ENCODE peak calls at places on chromosomes 2 and 18, in eight cellular contexts. X, Q, I, Z, U, V, N and R are unnamed samples.

GRCh38 chr2:29314816-29315571 is 199.8 kb downstream of the CLIP4 start:
- DNase-seq in X (peak; percentile 40), Q (peak; percentile 23), I (peak; percentile 59), Z (peak; percentile 15), U (no peak), V (peak; percentile 30), N (peak; percentile 55), R (peak; percentile 79)

GRCh38 chr2:551621-552020 is 125.6 kb downstream of the TMEM18 start:
- DNase-seq in X (no peak), Q (no peak), I (no peak), Z (no peak), U (peak; percentile 32), V (no peak), N (peak; percentile 69), R (no peak)

GRCh38 chr2:74537140-74537539 is 7.4 kb downstream of the HTRA2 start:
- DNase-seq in X (no peak), Q (no peak), I (no peak), Z (no peak), U (no peak), V (peak; percentile 55), N (no peak), R (no peak)

GRCh38 chr2:216858312-216858711 is 1.6 kb downstream of the TNP1 start:
- DNase-seq in X (no peak), Q (no peak), I (no peak), Z (no peak), U (no peak), V (peak; percentile 70), N (no peak), R (no peak)

GRCh38 chr2:174009488-174010223 is 44.5 kb upstream of the SP3 start:
- DNase-seq in X (no peak), Q (no peak), I (no peak), Z (no peak), U (no peak), V (peak; percentile 77), N (no peak), R (no peak)

GRCh38 chr2:118122768-118123335 is 34.6 kb downstream of the INSIG2 start:
- DNase-seq in X (no peak), Q (no peak), I (peak; percentile 59), Z (no peak), U (no peak), V (peak; percentile 68), N (no peak), R (no peak)

GRCh38 chr2:61096438-61096837 is 30.8 kb downstream of the SANBR start:
- DNase-seq in X (no peak), Q (no peak), I (no peak), Z (no peak), U (no peak), V (no peak), N (no peak), R (no peak)

GRCh38 chr2:69164379-69164778 is 151.4 kb downstream of the ANTXR1 start:
- DNase-seq in X (peak; percentile 42), Q (no peak), I (no peak), Z (no peak), U (peak; percentile 82), V (peak; percentile 91), N (no peak), R (no peak)

GRCh38 chr2:218746470-218746795 is 35.5 kb upstream of the CYP27A1 start:
- DNase-seq in X (no peak), Q (no peak), I (no peak), Z (no peak), U (no peak), V (no peak), N (no peak), R (no peak)

GRCh38 chr2:108396845-108397244 is 19.1 kb downstream of the SULT1C4 start:
- DNase-seq in X (no peak), Q (peak; percentile 33), I (peak; percentile 67), Z (peak; percentile 73), U (no peak), V (peak; percentile 66), N (peak; percentile 13), R (peak; percentile 48)

GRCh38 chr2:26740890-26741302 is 23.2 kb upstream of the SLC35F6 start:
- DNase-seq in X (peak; percentile 46), Q (no peak), I (no peak), Z (peak; percentile 47), U (peak; percentile 12), V (peak; percentile 35), N (peak; percentile 51), R (peak; percentile 40)

GRCh38 chr18:9712130-9712577 is 4.1 kb downstream of the RAB31 start:
- DNase-seq in X (no peak), Q (no peak), I (no peak), Z (no peak), U (no peak), V (no peak), N (no peak), R (no peak)

GRCh38 chr2:143730155-143730949 is 601.1 kb downstream of the ARHGAP15 start:
- DNase-seq in X (no peak), Q (no peak), I (peak; percentile 77), Z (no peak), U (no peak), V (peak; percentile 67), N (no peak), R (no peak)

GRCh38 chr2:232463701-232464533 is 8.0 kb downstream of the ALPI start:
- DNase-seq in X (no peak), Q (no peak), I (no peak), Z (no peak), U (peak; percentile 5), V (no peak), N (no peak), R (no peak)

GRCh38 chr2:37000273-37000780 is 34.0 kb upstream of the STRN start:
- DNase-seq in X (peak; percentile 3), Q (no peak), I (peak; percentile 57), Z (no peak), U (no peak), V (peak; percentile 3), N (no peak), R (no peak)

GRCh38 chr2:154639997-154640396 is 58.5 kb upstream of the KCNJ3 start:
- DNase-seq in X (no peak), Q (no peak), I (no peak), Z (no peak), U (no peak), V (no peak), N (no peak), R (no peak)

GRCh38 chr2:154638768-154639167 is 59.7 kb upstream of the KCNJ3 start:
- DNase-seq in X (no peak), Q (no peak), I (no peak), Z (no peak), U (no peak), V (no peak), N (no peak), R (no peak)

GRCh38 chr2:154637426-154637825 is 61.1 kb upstream of the KCNJ3 start:
- DNase-seq in X (no peak), Q (no peak), I (no peak), Z (no peak), U (no peak), V (no peak), N (no peak), R (no peak)
- H3K4me2 ChIP-seq in X (no peak overlapping the region), Q (no peak overlapping the region), I (no peak overlapping the region), Z (no peak overlapping the region), U (no peak overlapping the region), V (no peak overlapping the region), N (no peak overlapping the region), R (no peak overlapping the region)

GRCh38 chr2:147468349-147468748 is 376.5 kb upstream of the ACVR2A start:
- DNase-seq in X (no peak), Q (no peak), I (no peak), Z (peak; percentile 2), U (no peak), V (no peak), N (no peak), R (no peak)

GRCh38 chr2:147473075-147473474 is 371.8 kb upstream of the ACVR2A start:
- DNase-seq in X (no peak), Q (no peak), I (no peak), Z (no peak), U (no peak), V (no peak), N (no peak), R (no peak)

GRCh38 chr2:147469471-147469870 is 375.4 kb upstream of the ACVR2A start:
- DNase-seq in X (no peak), Q (no peak), I (no peak), Z (peak; percentile 91), U (no peak), V (no peak), N (peak; percentile 87), R (no peak)

GRCh38 chr2:147468963-147469362 is 375.9 kb upstream of the ACVR2A start:
- DNase-seq in X (no peak), Q (no peak), I (no peak), Z (peak; percentile 28), U (no peak), V (no peak), N (no peak), R (no peak)

DNA sequence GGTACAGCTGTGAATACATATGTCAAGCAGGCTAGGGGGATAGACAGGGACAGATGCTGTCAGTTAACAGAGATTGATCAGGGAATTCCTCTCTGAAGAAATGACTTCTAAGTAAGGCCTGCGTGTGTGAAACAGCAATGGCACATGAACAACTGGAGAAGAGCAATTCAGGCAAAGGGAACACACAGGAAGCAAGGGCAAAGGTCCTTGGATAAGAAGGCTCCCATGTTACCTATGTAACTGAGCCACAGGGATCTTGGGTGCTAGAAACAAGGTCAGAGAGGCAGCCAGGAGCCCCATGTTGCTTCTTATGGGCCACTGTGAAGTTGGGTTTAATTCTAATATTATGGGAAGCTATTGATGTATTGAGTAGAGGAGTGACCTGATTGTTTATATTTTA is 373.7 kb upstream of the ACVR2A start:
- DNase-seq in X (no peak), Q (no peak), I (no peak), Z (no peak), U (no peak), V (no peak), N (no peak), R (no peak)
- TF ChIP-seq EZH2phosphoT487 in X (no peak), Q (no peak), I (no peak), Z (no peak), U (no peak), V (no peak), N (no peak), R (no peak)

DNA sequence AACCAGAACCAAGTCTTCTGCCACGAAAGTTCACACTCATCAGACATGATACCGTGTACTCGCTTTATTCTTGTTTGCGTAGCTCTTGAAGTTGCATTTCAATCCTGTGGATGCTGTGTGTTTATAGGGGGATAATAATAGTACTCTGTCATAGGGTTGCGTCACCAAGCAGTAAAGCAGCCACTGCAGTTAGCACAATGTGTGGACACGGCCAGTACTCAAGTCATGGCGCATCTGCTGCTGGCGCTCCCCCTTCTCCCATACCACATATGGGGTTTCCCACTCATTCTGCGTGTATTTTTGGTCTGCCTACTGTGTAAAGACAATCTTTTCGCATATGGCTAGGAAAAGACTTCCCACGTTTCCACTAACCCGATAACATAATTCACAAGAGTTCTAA is 2.1 kb upstream of the ZBTB14 start:
- DNase-seq in X (no peak), Q (no peak), I (no peak), Z (no peak), U (no peak), V (no peak), N (no peak), R (no peak)
- H3K4me2 ChIP-seq in X (peak overlapping the region; percentile 85), Q (no peak overlapping the region), I (no peak overlapping the region), Z (peak overlapping the region; percentile 89), U (no peak overlapping the region), V (no peak overlapping the region), N (no peak overlapping the region), R (peak overlapping the region; percentile 97)

DNA sequence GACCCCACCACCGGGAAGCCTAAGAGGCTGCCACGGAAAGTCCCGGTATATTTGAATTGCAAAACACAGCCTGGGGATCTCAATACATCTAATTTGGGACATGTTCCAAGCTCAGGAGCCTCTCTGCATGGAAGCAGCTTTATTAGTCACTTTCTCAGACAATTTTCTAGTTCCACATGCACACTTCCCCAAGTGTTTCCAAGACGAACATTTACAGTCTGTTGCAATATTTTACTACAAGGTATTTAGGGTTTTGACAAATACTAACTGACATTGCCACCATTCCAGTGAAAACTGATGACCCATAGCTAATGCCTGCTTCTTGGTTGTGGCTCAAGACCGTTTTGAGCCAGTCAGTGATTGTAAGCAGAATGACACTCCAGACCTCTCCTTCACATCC is 145.3 kb downstream of the NCKAP5 start:
- DNase-seq in X (no peak), Q (no peak), I (no peak), Z (no peak), U (no peak), V (peak; percentile 50), N (no peak), R (no peak)
- TF ChIP-seq EZH2phosphoT487 in X (no peak), Q (no peak), I (no peak), Z (no peak), U (no peak), V (no peak), N (no peak), R (no peak)